ENCODE peak calls at places on chromosomes 4 and X, in four cellular contexts. U, G, I and V are unnamed samples.

GRCh38 chr4:100360211-100360610 is 157.6 kb downstream of the EMCN start:
- ATAC-seq in U (no peak), I (no peak), G (no peak), V (no peak)

GRCh38 chr4:139978692-139979091 is 175.3 kb downstream of the MAML3 start:
- ATAC-seq in I (peak; percentile 64), U (no peak), G (no peak), V (no peak)

GRCh38 chrX:49221868-49222267 is 11.3 kb downstream of the CACNA1F start:
- ATAC-seq in G (no peak), U (no peak), I (no peak), V (no peak)

GRCh38 chr4:56768772-56769171 is 52.7 kb downstream of the SPINK2 start:
- ATAC-seq in I (peak; percentile 8), U (no peak), G (no peak), V (no peak)

GRCh38 chr4:110287130-110287529 is 88.7 kb upstream of the ELOVL6 start:
- ATAC-seq in G (no peak), I (no peak), U (peak; percentile 88), V (no peak)

GRCh38 chr4:23305026-23305425 is 584.8 kb downstream of the PPARGC1A start:
- ATAC-seq in U (no peak), I (no peak), G (no peak), V (no peak)

GRCh38 chrX:17214962-17215361 is 160.0 kb upstream of the NHS start:
- ATAC-seq in G (no peak), I (no peak), U (no peak), V (no peak)

GRCh38 chr4:140330311-140330900 is 43.0 kb upstream of the SCOC start:
- ATAC-seq in U (no peak), G (no peak), I (no peak), V (no peak)

GRCh38 chrX:44904542-44905115 is 31.6 kb downstream of the KDM6A start:
- ATAC-seq in U (no peak), I (no peak), G (peak; percentile 49), V (no peak)

GRCh38 chrX:34943235-34943634 is 639 bp downstream of the FAM47B start:
- ATAC-seq in G (no peak), I (no peak), U (no peak), V (no peak)

GRCh38 chr4:22500831-22501714 is 14.8 kb downstream of the ADGRA3 start:
- ATAC-seq in U (no peak), I (peak; percentile 29), G (no peak), V (no peak)

GRCh38 chrX:43500996-43501694 is 155.0 kb upstream of the MAOA start:
- ATAC-seq in G (no peak), I (no peak), U (no peak), V (no peak)

GRCh38 chr4:15964159-15964558 is 1.2 kb upstream of the FGFBP2 start:
- ATAC-seq in U (no peak), G (peak; percentile 57), I (no peak), V (no peak)

DNA sequence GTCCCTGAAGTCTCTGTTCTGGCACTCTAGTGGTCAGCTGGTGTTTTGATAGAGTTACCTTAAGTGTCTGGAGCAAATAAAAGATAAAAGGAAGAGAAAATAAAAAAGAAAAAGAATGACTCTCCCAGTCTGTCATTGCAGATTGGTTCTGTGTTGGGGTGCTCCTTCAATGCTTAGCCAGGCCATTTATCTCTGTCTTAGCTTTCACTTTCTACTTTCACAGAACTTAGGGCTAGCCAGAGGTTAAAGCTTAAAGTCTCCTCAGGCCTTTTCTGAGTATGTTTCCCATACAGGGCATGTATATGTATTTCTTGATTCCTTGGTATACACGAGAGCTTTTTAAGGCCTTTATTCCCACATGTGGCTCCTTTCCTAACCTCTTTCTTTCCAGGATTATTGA is 83.1 kb upstream of the TEX13D start:
- ATAC-seq in U (no peak), G (no peak), I (no peak), V (no peak)
- H3K27me3 ChIP-seq in U (no peaks in the 10 kb centered on the region), G (no peaks in the 10 kb centered on the region), I (no peaks in the 10 kb centered on the region), V (no peaks in the 10 kb centered on the region)

DNA sequence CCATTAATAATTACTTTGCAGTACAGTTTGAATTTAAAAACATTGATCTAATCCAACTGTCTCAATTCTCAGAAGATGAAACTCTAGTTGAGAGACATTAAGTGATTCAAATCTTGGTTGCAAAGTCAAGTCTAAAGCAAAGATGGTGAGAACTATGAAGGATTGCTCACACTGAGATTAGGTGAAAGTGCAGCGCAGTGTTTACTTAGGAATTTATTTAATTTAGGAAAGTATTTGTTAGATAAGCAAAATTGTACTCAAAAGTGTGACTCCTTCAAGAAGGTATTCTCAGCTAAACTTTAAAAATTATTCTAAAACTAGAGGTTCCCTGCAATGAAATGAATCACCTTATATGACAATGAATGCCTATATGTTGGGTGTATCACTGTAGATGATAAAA is 454.9 kb downstream of the PDGFC start:
- ATAC-seq in I (no peak), U (no peak), G (no peak), V (no peak)
- H3K27me3 ChIP-seq in I (no peaks in the 10 kb centered on the region), U (no peaks in the 10 kb centered on the region), G (no peaks in the 10 kb centered on the region), V (no peaks in the 10 kb centered on the region)

GRCh38 chr4:158630893-158631292 is 40.8 kb downstream of the C4orf46 start:
- ATAC-seq in G (no peak), U (no peak), I (no peak), V (no peak)

DNA sequence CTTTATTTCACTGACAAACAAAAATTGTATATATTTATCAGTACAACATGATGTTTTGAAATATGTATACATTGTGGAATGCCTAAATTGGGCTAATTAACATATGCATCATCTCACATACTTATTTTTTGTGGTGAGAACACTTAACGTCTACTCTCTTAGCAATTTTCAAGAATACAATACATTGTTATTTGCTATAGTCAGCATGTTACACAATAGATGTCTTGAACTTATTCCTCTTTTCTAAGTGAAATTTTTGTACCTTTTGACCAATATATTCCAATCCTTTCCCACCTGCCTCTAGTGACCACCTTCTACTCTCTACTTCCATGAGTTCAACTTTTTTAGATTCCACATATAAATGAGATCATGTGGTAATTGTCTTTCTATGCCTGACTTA is 35.1 kb downstream of the C4orf46 start:
- ATAC-seq in G (no peak), I (no peak), U (no peak), V (no peak)
- H3K27me3 ChIP-seq in G (no peaks in the 10 kb centered on the region), I (no peaks in the 10 kb centered on the region), U (no peaks in the 10 kb centered on the region), V (no peaks in the 10 kb centered on the region)

GRCh38 chr4:30718021-30718888 is 1.9 kb upstream of the PCDH7 start:
- ATAC-seq in G (no peak), U (no peak), I (peak; percentile 34), V (peak; percentile 19)
- H3K27me3 ChIP-seq in G (peaks cover 4% of the 10 kb centered on the region), U (no peaks in the 10 kb centered on the region), I (peaks cover 57% of the 10 kb centered on the region), V (peaks cover 16% of the 10 kb centered on the region)

GRCh38 chr4:121379276-121379675 is 1.5 kb downstream of the QRFPR start:
- ATAC-seq in U (no peak), I (no peak), G (no peak), V (no peak)
- H3K27me3 ChIP-seq in U (no peaks in the 10 kb centered on the region), I (peaks cover 7% of the 10 kb centered on the region), G (peaks cover 1% of the 10 kb centered on the region), V (peaks cover 59% of the 10 kb centered on the region)